ENCODE peak calls at places on chromosomes 16 and 17, in seven cellular contexts. One of them, this sample, is unnamed.

GRCh38 chr16:71230122-71230845 is at the start of gene HYDIN:
- DNase-seq in endothelial cell of umbilical vein: peak
- DNase-seq in activated CD4-positive, alpha-beta T cell treated with anti-CD3 and anti-CD28 coated beads for 36 hours: peak
- DNase-seq in esophagus squamous epithelium: no peak
- DNase-seq in glutamatergic neuron: peak
- DNase-seq in left cardiac atrium: peak
- DNase-seq in activated CD4-positive, CD25-positive, alpha-beta regulatory T cell: no peak
- DNase-seq in this sample: no peak

GRCh38 chr17:44672479-44673093 is 16.3 kb downstream of the MEIOC start:
- DNase-seq in glutamatergic neuron: no peak
- DNase-seq in esophagus squamous epithelium: no peak
- DNase-seq in endothelial cell of umbilical vein: peak
- DNase-seq in activated CD4-positive, alpha-beta T cell treated with anti-CD3 and anti-CD28 coated beads for 36 hours: no peak
- DNase-seq in activated CD4-positive, CD25-positive, alpha-beta regulatory T cell: no peak
- DNase-seq in left cardiac atrium: no peak
- DNase-seq in this sample: peak

GRCh38 chr17:58755577-58756245 is at the start of gene PPM1E:
- DNase-seq in left cardiac atrium: peak
- DNase-seq in glutamatergic neuron: peak
- DNase-seq in activated CD4-positive, CD25-positive, alpha-beta regulatory T cell: peak
- DNase-seq in activated CD4-positive, alpha-beta T cell treated with anti-CD3 and anti-CD28 coated beads for 36 hours: peak
- DNase-seq in esophagus squamous epithelium: no peak
- DNase-seq in endothelial cell of umbilical vein: peak
- DNase-seq in this sample: no peak

GRCh38 chr17:74987909-74988711 is 678 bp downstream of the CDR2L start:
- DNase-seq in esophagus squamous epithelium: no peak
- DNase-seq in activated CD4-positive, CD25-positive, alpha-beta regulatory T cell: no peak
- DNase-seq in glutamatergic neuron: peak
- DNase-seq in activated CD4-positive, alpha-beta T cell treated with anti-CD3 and anti-CD28 coated beads for 36 hours: peak
- DNase-seq in endothelial cell of umbilical vein: peak
- DNase-seq in left cardiac atrium: peak
- DNase-seq in this sample: peak

GRCh38 chr17:63929860-63930766 is 2.0 kb downstream of the CD79B start:
- DNase-seq in endothelial cell of umbilical vein: no peak
- DNase-seq in glutamatergic neuron: no peak
- DNase-seq in activated CD4-positive, CD25-positive, alpha-beta regulatory T cell: no peak
- DNase-seq in activated CD4-positive, alpha-beta T cell treated with anti-CD3 and anti-CD28 coated beads for 36 hours: no peak
- DNase-seq in left cardiac atrium: peak
- DNase-seq in esophagus squamous epithelium: no peak
- DNase-seq in this sample: no peak

GRCh38 chr16:69851491-69852240 is 89.5 kb downstream of the WWP2 start:
- DNase-seq in activated CD4-positive, CD25-positive, alpha-beta regulatory T cell: no peak
- DNase-seq in left cardiac atrium: no peak
- DNase-seq in esophagus squamous epithelium: no peak
- DNase-seq in activated CD4-positive, alpha-beta T cell treated with anti-CD3 and anti-CD28 coated beads for 36 hours: no peak
- DNase-seq in endothelial cell of umbilical vein: no peak
- DNase-seq in glutamatergic neuron: no peak
- DNase-seq in this sample: no peak

GRCh38 chr17:11182430-11182829 is 58.6 kb upstream of the SHISA6 start:
- DNase-seq in activated CD4-positive, CD25-positive, alpha-beta regulatory T cell: no peak
- DNase-seq in esophagus squamous epithelium: no peak
- DNase-seq in endothelial cell of umbilical vein: no peak
- DNase-seq in left cardiac atrium: no peak
- DNase-seq in glutamatergic neuron: peak
- DNase-seq in activated CD4-positive, alpha-beta T cell treated with anti-CD3 and anti-CD28 coated beads for 36 hours: no peak
- DNase-seq in this sample: no peak

GRCh38 chr17:77851921-77852320 is 106.6 kb upstream of the TNRC6C start:
- DNase-seq in glutamatergic neuron: no peak
- DNase-seq in endothelial cell of umbilical vein: no peak
- DNase-seq in activated CD4-positive, alpha-beta T cell treated with anti-CD3 and anti-CD28 coated beads for 36 hours: no peak
- DNase-seq in esophagus squamous epithelium: no peak
- DNase-seq in activated CD4-positive, CD25-positive, alpha-beta regulatory T cell: no peak
- DNase-seq in left cardiac atrium: no peak
- DNase-seq in this sample: no peak

GRCh38 chr16:80058236-80058635 is 457.7 kb upstream of the MAF start:
- DNase-seq in left cardiac atrium: peak
- DNase-seq in glutamatergic neuron: no peak
- DNase-seq in esophagus squamous epithelium: no peak
- DNase-seq in endothelial cell of umbilical vein: no peak
- DNase-seq in activated CD4-positive, CD25-positive, alpha-beta regulatory T cell: no peak
- DNase-seq in activated CD4-positive, alpha-beta T cell treated with anti-CD3 and anti-CD28 coated beads for 36 hours: no peak
- DNase-seq in this sample: no peak

GRCh38 chr17:65918921-65919546 is 272.9 kb downstream of the CEP112 start:
- DNase-seq in left cardiac atrium: no peak
- DNase-seq in activated CD4-positive, CD25-positive, alpha-beta regulatory T cell: no peak
- DNase-seq in activated CD4-positive, alpha-beta T cell treated with anti-CD3 and anti-CD28 coated beads for 36 hours: no peak
- DNase-seq in glutamatergic neuron: no peak
- DNase-seq in endothelial cell of umbilical vein: no peak
- DNase-seq in esophagus squamous epithelium: no peak
- DNase-seq in this sample: no peak

This sample was measured in Kasumi-1.